ENCODE peak calls at places on chromosomes 11 and 22, in six cellular contexts. O is heart right ventricle; X is PC-3; M is tibial nerve; P is naive thymus-derived CD4-positive, alpha-beta T cell; W is CD8-positive, alpha-beta memory T cell. B is an unnamed sample. For H3K4me1 and H3K9me3, the result is how much of the 10 kb centered on the place peaks cover.

GRCh38 chr22:19942071-19942885 is 660 bp upstream of the TXNRD2 start:
- DNase-seq in O (no peak), P (no peak), W (no peak), X (no peak), M (peak), B (peak)

GRCh38 chr11:134559617-134559992 is 147.6 kb upstream of the B3GAT1 start:
- DNase-seq in W (no peak), O (no peak), X (no peak), M (no peak), P (no peak), B (no peak)

GRCh38 chr22:48940988-48941902 is 886.4 kb downstream of the BRD1 start:
- DNase-seq in X (no peak), M (no peak), O (no peak), P (no peak), W (no peak), B (no peak)

GRCh38 chr11:70352601-70353000 is 45.7 kb upstream of the CTTN start:
- DNase-seq in X (no peak), W (no peak), P (no peak), M (no peak), O (no peak), B (no peak)

GRCh38 chr22:37109242-37109917 is at the start of gene TMPRSS6:
- DNase-seq in O (no peak), W (no peak), M (no peak), P (no peak), X (no peak), B (no peak)

GRCh38 chr22:49306632-49306975 is 521.1 kb downstream of the BRD1 start:
- DNase-seq in M (no peak), W (no peak), X (no peak), O (no peak), P (no peak), B (no peak)

GRCh38 chr11:11410626-11411025 is 57.6 kb upstream of the CSNK2A3 start:
- DNase-seq in X (no peak), W (no peak), M (no peak), P (no peak), O (no peak), B (no peak)

GRCh38 chr11:1122356-1123002 is 35.3 kb upstream of the MUC5AC start:
- DNase-seq in W (no peak), P (no peak), M (no peak), X (no peak), O (no peak), B (no peak)

GRCh38 chr11:31953803-31954327 is 137.0 kb upstream of the RCN1 start:
- DNase-seq in P (no peak), O (no peak), M (no peak), X (no peak), W (no peak), B (no peak)

GRCh38 chr11:61688368-61689163 is 8.4 kb downstream of the DAGLA start:
- DNase-seq in P (no peak), W (no peak), X (no peak), M (peak), O (peak), B (no peak)

GRCh38 chr22:37972527-37972926 is 11.8 kb downstream of the SOX10 start:
- DNase-seq in X (no peak), M (no peak), O (no peak), P (no peak), W (no peak), B (no peak)

GRCh38 chr11:96265236-96265737 is 77.7 kb downstream of the MAML2 start:
- DNase-seq in P (no peak), M (no peak), W (no peak), X (no peak), O (no peak), B (no peak)
- H3K4me1 ChIP-seq in P (under half), M (under half), W (half or more), X (under half), O (under half), B (under half)

DNA sequence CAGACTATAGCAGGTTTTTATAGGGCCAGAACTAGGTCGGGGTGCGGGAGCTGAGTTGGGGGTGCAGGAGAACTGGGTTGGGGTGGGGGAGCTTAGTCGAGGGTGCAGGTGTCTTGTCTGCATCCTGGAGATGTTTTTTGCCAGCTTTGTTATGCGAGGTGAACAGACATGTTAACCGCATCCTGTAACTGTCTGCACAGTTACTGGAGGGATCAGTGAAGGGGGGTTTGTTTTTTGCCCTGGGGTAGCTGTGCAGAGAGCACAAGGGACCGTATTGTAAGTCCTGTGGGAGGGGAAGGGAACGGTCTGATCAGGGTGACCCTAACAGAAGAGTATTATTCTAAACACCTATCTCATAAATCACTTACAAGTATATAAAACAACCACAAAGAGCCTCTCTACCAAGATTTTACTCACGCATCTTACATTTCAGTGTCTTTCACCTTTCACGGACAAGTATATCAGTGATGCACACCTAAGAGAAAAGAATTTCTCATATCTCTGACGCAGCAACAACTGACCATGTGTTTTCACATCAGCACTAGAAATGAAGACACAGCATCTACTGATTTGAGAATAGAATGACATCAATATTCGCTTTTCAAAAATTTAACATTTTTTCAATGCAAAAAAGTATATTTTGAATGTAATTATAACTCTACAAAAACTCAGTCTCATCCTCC is 20.8 kb downstream of the ZNF195 start:
- DNase-seq in X (no peak), M (no peak), P (no peak), O (no peak), W (no peak), B (no peak)
- H3K9me3 ChIP-seq in X (under half), M (under half), P (under half), O (half or more), W (half or more), B (under half)

GRCh38 chr11:107720305-107720775 is 8.5 kb upstream of the SLN start:
- DNase-seq in X (no peak), M (no peak), O (no peak), W (no peak), P (no peak), B (no peak)

GRCh38 chr11:107719557-107720304 is 7.9 kb upstream of the SLN start:
- DNase-seq in O (no peak), P (no peak), X (peak), M (peak), W (no peak), B (no peak)

GRCh38 chr11:107719062-107719461 is 7.2 kb upstream of the SLN start:
- DNase-seq in W (no peak), X (no peak), M (no peak), O (no peak), P (no peak), B (no peak)

GRCh38 chr11:107722671-107723070 is 10.8 kb upstream of the SLN start:
- DNase-seq in W (no peak), M (no peak), X (no peak), O (no peak), P (no peak), B (no peak)

GRCh38 chr11:107721207-107721606 is 9.4 kb upstream of the SLN start:
- DNase-seq in W (no peak), P (no peak), O (no peak), X (no peak), M (no peak), B (no peak)
- H3K4me3 ChIP-seq in W (no peak), P (no peak), O (no peak), X (no peak), M (no peak), B (no peak)

GRCh38 chr11:68096962-68097361 is 24.2 kb downstream of the CHKA start:
- DNase-seq in O (no peak), X (no peak), M (no peak), W (no peak), P (no peak), B (no peak)
- H3K4me1 ChIP-seq in O (under half), X (under half), M (under half), W (under half), P (under half), B (under half)

GRCh38 chr22:16806401-16806800 is 18.8 kb downstream of the XKR3 start:
- DNase-seq in X (no peak), M (no peak), W (no peak), O (no peak), P (no peak), B (no peak)
- H3K9me3 ChIP-seq in X (under half), M (under half), W (under half), O (under half), P (under half), B (under half)

GRCh38 chr11:102139081-102139498 is 28.8 kb downstream of the YAP1 start:
- DNase-seq in P (no peak), M (no peak), X (peak), W (no peak), O (no peak), B (no peak)

GRCh38 chr11:102135256-102135655 is 25.0 kb downstream of the YAP1 start:
- DNase-seq in W (no peak), M (no peak), X (no peak), P (no peak), O (no peak), B (no peak)

GRCh38 chr11:102138677-102139076 is 28.4 kb downstream of the YAP1 start:
- DNase-seq in W (no peak), M (no peak), X (peak), O (no peak), P (no peak), B (no peak)

GRCh38 chr11:102134597-102134996 is 24.4 kb downstream of the YAP1 start:
- DNase-seq in O (no peak), W (no peak), X (no peak), M (no peak), P (no peak), B (no peak)

GRCh38 chr11:102138223-102138622 is 28.0 kb downstream of the YAP1 start:
- DNase-seq in M (no peak), O (no peak), X (no peak), W (no peak), P (no peak), B (no peak)
- H3K4me3 ChIP-seq in M (no peak), O (no peak), X (peak), W (no peak), P (no peak), B (no peak)

GRCh38 chr22:28902490-28902889 is 19.1 kb downstream of the ZNRF3 start:
- DNase-seq in W (no peak), P (no peak), X (no peak), O (no peak), M (no peak), B (no peak)
- H3K4me1 ChIP-seq in W (under half), P (under half), X (under half), O (under half), M (under half), B (under half)

DNA sequence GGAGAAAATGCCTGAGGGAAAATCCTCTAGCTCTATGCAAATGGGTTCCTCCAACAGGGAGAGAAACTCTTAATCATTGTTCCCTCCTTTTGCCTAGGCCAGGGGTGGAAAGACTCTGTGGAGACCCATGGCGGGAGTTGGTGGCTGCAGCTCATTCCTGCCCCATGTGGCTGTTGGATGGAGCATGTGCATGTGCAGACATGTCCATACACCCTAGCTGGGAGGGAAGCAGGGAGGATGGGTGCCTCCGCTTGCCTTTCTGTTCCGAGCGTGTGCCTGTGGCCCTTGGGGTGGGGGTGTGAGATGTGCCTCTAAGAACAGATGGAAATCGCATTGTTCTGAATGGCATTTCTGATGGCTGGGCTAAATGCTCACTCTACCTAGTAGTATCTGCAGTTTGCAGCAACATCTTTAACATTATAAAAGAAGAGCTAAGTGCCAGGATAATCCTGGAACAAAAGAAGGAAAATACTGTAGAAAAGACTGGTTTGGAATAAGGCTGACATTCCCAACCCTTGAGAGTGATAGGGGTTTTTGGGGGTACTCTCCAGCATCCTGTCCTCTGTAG is 31.7 kb downstream of the METTL15 start:
- DNase-seq in O (no peak), W (no peak), X (no peak), M (no peak), P (no peak), B (no peak)
- H3K9me3 ChIP-seq in O (under half), W (under half), X (under half), M (under half), P (under half), B (under half)

DNA sequence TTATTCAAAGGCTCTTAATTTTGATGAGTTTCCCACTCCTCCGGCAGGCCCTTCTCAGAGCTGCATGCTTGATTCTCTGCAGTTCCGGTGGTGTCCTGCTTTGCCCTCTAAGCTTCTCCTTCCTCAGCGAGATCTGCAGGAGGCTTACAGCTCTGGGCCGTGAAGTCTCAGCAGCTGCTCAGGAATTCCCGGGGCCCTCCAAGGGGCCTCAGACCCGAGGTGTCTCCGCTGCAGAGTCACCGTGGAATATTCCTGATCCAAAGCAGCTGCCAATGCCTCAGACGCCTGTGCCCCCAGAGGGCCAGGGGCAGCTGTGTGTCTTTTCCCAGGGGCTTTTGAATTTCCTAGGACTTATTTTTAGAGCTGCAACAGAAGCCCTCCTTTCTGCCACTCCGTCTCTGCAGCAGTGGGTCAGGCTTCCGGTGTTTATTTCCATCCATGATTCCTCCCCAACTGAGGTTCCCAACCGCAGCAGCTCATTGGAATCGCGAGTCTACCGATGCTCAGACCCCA is 37.2 kb downstream of the RPS6KA4 start:
- DNase-seq in M (no peak), O (peak), X (no peak), W (no peak), P (no peak), B (no peak)
- H3K4me3 ChIP-seq in M (no peak), O (no peak), X (no peak), W (no peak), P (no peak), B (no peak)

DNA sequence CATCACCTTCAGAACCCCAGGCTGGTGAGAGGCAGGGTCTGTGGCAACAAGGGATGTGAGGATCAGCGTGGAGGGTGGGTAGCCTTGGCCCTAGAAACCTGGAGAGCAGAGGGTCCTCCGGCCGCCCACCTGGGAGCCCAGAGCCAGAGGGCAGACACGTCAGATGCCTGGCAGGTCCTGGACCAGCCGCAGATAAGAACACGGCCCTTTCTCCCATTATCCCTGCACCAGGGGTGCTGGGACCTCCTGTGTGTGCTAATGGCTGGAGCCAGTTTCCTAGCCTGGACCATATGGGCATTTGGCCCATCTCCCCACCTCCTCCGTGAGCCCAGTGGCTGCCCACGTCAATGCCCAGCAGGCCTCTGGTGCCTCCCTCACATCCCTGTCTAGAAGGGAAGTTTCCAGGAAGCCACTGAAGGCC is 88.4 kb downstream of the MORC2 start:
- DNase-seq in X (no peak), W (no peak), P (no peak), M (no peak), O (peak), B (no peak)
- H3K4me1 ChIP-seq in X (under half), W (under half), P (under half), M (under half), O (under half), B (under half)

B was measured in OCI-LY7.